ENCODE peak calls at places on chromosome 22, in four cellular contexts. X is H1, V is IMR-90, P is H9. I is an unnamed sample.

GRCh38 chr22:37680191-37680851 is 4.9 kb downstream of the LGALS1 start:
- DNase-seq in V (peak), P (no peak), X (no peak), I (no peak)

GRCh38 chr22:40541300-40541699 is 95.2 kb downstream of the MRTFA start:
- DNase-seq in X (no peak), V (no peak), P (no peak), I (no peak)

GRCh38 chr22:41274856-41275255 is 11.1 kb downstream of the RANGAP1 start:
- DNase-seq in P (no peak), X (no peak), V (no peak), I (no peak)

GRCh38 chr22:35446365-35446764 is 46.4 kb downstream of the MCM5 start:
- DNase-seq in P (no peak), X (no peak), V (peak), I (no peak)

GRCh38 chr22:17743661-17744411 is 30.4 kb downstream of the BID start:
- DNase-seq in X (no peak), P (peak), V (no peak), I (no peak)

GRCh38 chr22:37778370-37779009 is 29.2 kb upstream of the GCAT start:
- DNase-seq in P (no peak), X (no peak), V (no peak), I (no peak)

GRCh38 chr22:26394787-26395186 is 34.3 kb upstream of the ASPHD2 start:
- DNase-seq in P (no peak), X (no peak), V (no peak), I (no peak)

GRCh38 chr22:35634015-35634414 is 14.2 kb upstream of the APOL6 start:
- DNase-seq in P (no peak), X (no peak), V (no peak), I (no peak)

GRCh38 chr22:38218661-38219331 is 17.0 kb downstream of the MAFF start:
- DNase-seq in P (peak), X (peak), V (peak), I (peak)

GRCh38 chr22:30262917-30263741 is 3.5 kb downstream of the OSM start:
- DNase-seq in P (peak), X (peak), V (peak), I (peak)

GRCh38 chr22:31439805-31440204 is 40.4 kb downstream of the DRG1 start:
- DNase-seq in V (no peak), X (no peak), P (no peak), I (no peak)

GRCh38 chr22:38956551-38956950 is 858 bp upstream of the APOBEC3A start:
- DNase-seq in V (no peak), X (no peak), P (no peak), I (no peak)

GRCh38 chr22:17606472-17606871 is 22.1 kb downstream of the ATP6V1E1 start:
- DNase-seq in V (peak), X (no peak), P (no peak), I (no peak)

GRCh38 chr22:41831383-41831782 is 1.5 kb upstream of the SREBF2 start:
- DNase-seq in P (no peak), V (no peak), X (no peak), I (peak)

GRCh38 chr22:27784099-27784446 is 17.5 kb downstream of the MN1 start:
- DNase-seq in X (no peak), P (no peak), V (no peak), I (no peak)

GRCh38 chr22:29215012-29215860 is 9.5 kb downstream of the EMID1 start:
- DNase-seq in V (no peak), P (no peak), X (no peak), I (no peak)

GRCh38 chr22:24989135-24989534 is 36.6 kb downstream of the KIAA1671 start:
- DNase-seq in P (no peak), X (no peak), V (no peak), I (no peak)
- H2BK15ac ChIP-seq in P (no peak), X (no peak), V (no peak), I (no peak)

DNA sequence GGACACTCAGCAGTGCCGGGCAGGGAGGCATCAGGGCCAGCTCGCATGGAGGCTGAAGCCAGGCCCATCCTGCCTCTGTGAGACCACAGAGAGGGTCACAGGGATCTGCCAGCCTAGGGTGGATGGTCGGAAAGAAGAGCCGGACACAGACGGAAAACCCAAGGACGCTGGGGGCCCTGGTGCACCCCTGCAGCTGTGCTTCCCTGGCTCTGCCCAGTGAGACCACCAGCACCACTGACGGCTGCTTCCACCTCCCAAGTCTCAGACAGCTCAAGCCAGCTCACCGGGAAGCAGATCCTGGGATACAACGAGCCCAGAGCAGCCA is 42.2 kb downstream of the SHISAL1 start:
- DNase-seq in V (no peak), X (no peak), P (no peak), I (no peak)
- H3K23ac ChIP-seq in V (no peak), X (no peak), P (no peak), I (no peak)

DNA sequence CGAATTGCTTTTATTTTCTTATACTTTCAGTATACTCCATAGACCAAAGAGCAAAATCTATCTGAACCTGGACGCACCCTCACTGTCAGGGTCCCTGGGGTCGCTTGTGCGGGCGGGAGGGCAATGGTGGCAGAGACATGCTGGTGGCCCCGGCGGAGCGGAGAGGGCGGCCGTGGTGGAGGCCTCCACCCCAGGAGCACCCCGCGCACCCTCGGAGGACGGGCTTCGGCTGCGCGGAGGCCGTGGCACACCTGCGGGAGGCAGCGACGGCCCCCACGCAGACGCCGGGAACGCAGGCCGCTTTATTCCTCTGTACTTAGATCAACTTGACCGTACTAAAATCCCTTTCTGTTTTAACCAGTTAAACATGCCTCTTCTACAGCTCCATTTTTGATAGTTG is 1077.4 kb downstream of the BRD1 start:
- DNase-seq in V (no peak), P (no peak), X (no peak), I (no peak)
- H3K56ac ChIP-seq in V (no peak), P (no peak), X (no peak), I (no peak)

DNA sequence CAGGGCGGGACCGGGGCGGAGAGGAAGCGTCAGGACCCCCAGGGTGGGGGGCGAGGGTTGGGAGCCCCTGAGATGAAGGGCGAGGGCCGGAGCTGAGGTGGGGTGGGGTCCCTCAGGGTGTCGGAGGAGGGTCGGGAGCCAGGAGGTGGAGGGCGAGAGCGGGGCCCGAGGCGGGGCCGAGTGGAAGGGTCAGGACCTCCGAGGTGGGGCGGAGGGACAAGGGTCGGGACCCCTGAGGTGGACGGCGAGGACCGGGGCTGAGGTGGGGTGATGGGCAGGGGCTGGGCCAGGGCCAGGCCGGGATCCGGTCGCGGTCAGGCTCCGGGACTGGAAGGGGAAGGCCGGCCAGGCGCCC is 409 bp downstream of the SMC1B start:
- DNase-seq in X (no peak), P (no peak), V (no peak), I (no peak)
- H2BK15ac ChIP-seq in X (no peak), P (no peak), V (no peak), I (no peak)

GRCh38 chr22:20245577-20246367 is 22.3 kb downstream of the RTN4R start:
- DNase-seq in X (no peak), P (no peak), V (no peak), I (peak)
- H3K23ac ChIP-seq in X (no peak), P (no peak), V (no peak), I (no peak)

DNA sequence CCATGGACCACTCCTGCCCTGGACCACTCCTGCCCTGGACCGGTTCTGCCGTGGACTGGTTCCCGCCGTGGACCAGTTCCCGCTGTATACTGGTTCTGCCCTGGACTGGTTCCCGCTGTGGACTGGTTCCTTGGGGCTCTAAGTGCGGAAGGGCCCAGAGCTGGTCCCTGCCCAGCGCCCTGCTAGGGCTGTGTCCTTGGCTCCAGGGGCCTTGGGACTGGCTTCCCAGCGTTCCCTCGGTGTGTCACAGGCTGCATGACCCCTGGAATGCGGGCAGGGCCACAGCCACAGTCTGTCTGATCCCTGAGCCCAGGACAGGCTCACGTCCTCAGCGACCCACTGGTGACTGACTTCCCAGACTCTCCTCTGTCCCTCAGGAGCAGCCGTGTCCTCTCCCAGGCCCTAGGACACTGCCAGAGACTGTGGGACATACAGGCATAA is 412.2 kb downstream of the TBC1D22A start:
- DNase-seq in V (no peak), P (peak), X (no peak), I (no peak)
- H3K56ac ChIP-seq in V (no peak), P (no peak), X (no peak), I (no peak)